ENCODE peak calls at places on chromosomes 13 and 19, in five cellular contexts. Q is NCI-H69, K is NCI-H1694, I is neural crest cell, H is caudate nucleus. S is an unnamed sample.
A peak's percentile ranks its signal among the peaks of the same experiment; 100 is the strongest.

GRCh38 chr13:40026741-40027140 is 371.3 kb downstream of the COG6 start:
- DNase-seq in Q (no peak), K (no peak), I (no peak), H (no peak), S (no peak)

GRCh38 chr13:113969973-113970611 is 3.8 kb downstream of the C13orf46 start:
- DNase-seq in Q (no peak), K (no peak), I (no peak), H (no peak), S (no peak)

GRCh38 chr19:15378529-15379082 is 981 bp downstream of the AKAP8 start:
- DNase-seq in Q (peak; percentile 61), K (peak; percentile 14), I (peak; percentile 22), H (no peak), S (no peak)

GRCh38 chr19:38032951-38033350 is 125.9 kb downstream of the SIPA1L3 start:
- DNase-seq in Q (peak; percentile 22), K (no peak), I (no peak), H (no peak), S (no peak)

GRCh38 chr19:30017172-30017571 is 75.1 kb downstream of the URI1 start:
- DNase-seq in Q (no peak), K (no peak), I (no peak), H (no peak), S (no peak)

GRCh38 chr19:2239771-2240770 is 3.4 kb downstream of the SF3A2 start:
- DNase-seq in Q (no peak), K (no peak), I (no peak), H (no peak), S (no peak)

GRCh38 chr19:2302319-2303208 is 5.4 kb downstream of the LINGO3 start:
- DNase-seq in Q (peak; percentile 44), K (no peak), I (peak; percentile 37), H (no peak), S (no peak)

GRCh38 chr19:46748325-46749109 is 2.3 kb upstream of the STRN4 start:
- DNase-seq in Q (peak; percentile 62), K (peak; percentile 69), I (peak; percentile 87), H (no peak), S (no peak)

GRCh38 chr19:36003284-36003683 is 5.3 kb downstream of the SYNE4 start:
- DNase-seq in Q (no peak), K (no peak), I (no peak), H (no peak), S (no peak)

GRCh38 chr13:44331912-44332840 is 41.4 kb upstream of the SERP2 start:
- DNase-seq in Q (peak; percentile 77), K (peak; percentile 92), I (no peak), H (no peak), S (peak; percentile 53)

GRCh38 chr13:54614729-54615128 is 1586.1 kb downstream of the OLFM4 start:
- DNase-seq in Q (peak; percentile 95), K (no peak), I (no peak), H (no peak), S (no peak)

GRCh38 chr19:16807416-16808274 is 21.6 kb upstream of the SIN3B start:
- DNase-seq in Q (no peak), K (no peak), I (no peak), H (no peak), S (no peak)

GRCh38 chr19:15252398-15253018 is 20.3 kb upstream of the EPHX3 start:
- DNase-seq in Q (no peak), K (peak; percentile 12), I (peak; percentile 26), H (no peak), S (peak; percentile 44)

GRCh38 chr13:112968380-112968909 is 569 bp upstream of the MCF2L start:
- DNase-seq in Q (peak; percentile 93), K (no peak), I (no peak), H (no peak), S (no peak)